ENCODE peak calls at places on chromosomes 6 and 20, in four cellular contexts. N is psoas muscle, X is left lung, E is AG04450. A is an unnamed sample.

GRCh38 chr6:151961809-151962208 is 154.3 kb downstream of the ESR1 start:
- DNase-seq in N (no peak), X (no peak), E (no peak), A (no peak)

GRCh38 chr20:47063808-47064207 is 169.2 kb downstream of the EYA2 start:
- DNase-seq in N (no peak), X (peak), E (no peak), A (no peak)

GRCh38 chr20:34543457-34544056 is 15.0 kb upstream of the MAP1LC3A start:
- DNase-seq in N (no peak), X (no peak), E (no peak), A (no peak)

GRCh38 chr20:6920991-6921613 is 153.6 kb downstream of the BMP2 start:
- DNase-seq in N (no peak), X (no peak), E (no peak), A (no peak)

GRCh38 chr20:3796477-3797225 is 541 bp downstream of the CDC25B start:
- DNase-seq in N (no peak), X (no peak), E (no peak), A (no peak)

GRCh38 chr20:62922451-62922921 is 3.8 kb downstream of the DIDO1 start:
- DNase-seq in N (no peak), X (no peak), E (no peak), A (no peak)

GRCh38 chr20:49976542-49976941 is 6.2 kb upstream of the SNAI1 start:
- DNase-seq in N (no peak), X (no peak), E (no peak), A (no peak)

GRCh38 chr6:2126351-2126750 is 119.1 kb downstream of the GMDS start:
- DNase-seq in N (no peak), X (no peak), E (no peak), A (no peak)

GRCh38 chr6:73076211-73076610 is 149.1 kb downstream of the KHDC1L start:
- DNase-seq in N (no peak), X (no peak), E (no peak), A (no peak)

GRCh38 chr6:136719280-136720044 is 72.8 kb downstream of the MAP3K5 start:
- DNase-seq in N (no peak), X (no peak), E (no peak), A (no peak)

GRCh38 chr6:156809034-156809433 is 31.9 kb downstream of the ARID1B start:
- DNase-seq in N (no peak), X (no peak), E (no peak), A (peak)

GRCh38 chr6:72446427-72446826 is 175.4 kb upstream of the KCNQ5 start:
- DNase-seq in N (no peak), X (no peak), E (no peak), A (no peak)

GRCh38 chr6:150687508-150687907 is 87.8 kb downstream of the PLEKHG1 start:
- DNase-seq in N (peak), X (no peak), E (no peak), A (no peak)

GRCh38 chr6:150866147-150867073 is 908 bp downstream of the MTHFD1L start:
- DNase-seq in N (peak), X (peak), E (peak), A (no peak)

GRCh38 chr6:88223298-88223697 is 57.2 kb upstream of the CNR1 start:
- DNase-seq in N (no peak), X (no peak), E (no peak), A (no peak)

GRCh38 chr20:16528078-16528477 is 45.2 kb downstream of the KIF16B start:
- DNase-seq in N (peak), X (no peak), E (peak), A (peak)

GRCh38 chr6:15462717-15463525 is 199.9 kb downstream of the DTNBP1 start:
- DNase-seq in N (no peak), X (no peak), E (no peak), A (peak)

GRCh38 chr6:40986364-40986763 is 52.7 kb downstream of the UNC5CL start:
- DNase-seq in N (no peak), X (no peak), E (no peak), A (no peak)

GRCh38 chr6:75205776-75206334 is at the start of gene COL12A1:
- DNase-seq in N (peak), X (peak), E (peak), A (peak)

GRCh38 chr6:35895560-35895959 is 25.3 kb downstream of the SRPK1 start:
- DNase-seq in N (no peak), X (no peak), E (no peak), A (no peak)

GRCh38 chr20:44597930-44598329 is 15.6 kb downstream of the PKIG start:
- DNase-seq in N (no peak), X (no peak), E (no peak), A (no peak)

GRCh38 chr20:14477125-14477524 is 139.7 kb upstream of the FLRT3 start:
- DNase-seq in N (no peak), X (no peak), E (peak), A (no peak)

GRCh38 chr6:84065718-84066290 is 32.2 kb downstream of the MRAP2 start:
- DNase-seq in N (no peak), X (no peak), E (no peak), A (no peak)

GRCh38 chr6:455006-455585 is 63.5 kb downstream of the IRF4 start:
- DNase-seq in N (no peak), X (no peak), E (no peak), A (no peak)

GRCh38 chr6:147970970-147971369 is 371.7 kb upstream of the SASH1 start:
- DNase-seq in N (no peak), X (no peak), E (no peak), A (no peak)
- TF ChIP-seq CTCF in N (no peak), X (no peak), E (peak), A (peak)

DNA sequence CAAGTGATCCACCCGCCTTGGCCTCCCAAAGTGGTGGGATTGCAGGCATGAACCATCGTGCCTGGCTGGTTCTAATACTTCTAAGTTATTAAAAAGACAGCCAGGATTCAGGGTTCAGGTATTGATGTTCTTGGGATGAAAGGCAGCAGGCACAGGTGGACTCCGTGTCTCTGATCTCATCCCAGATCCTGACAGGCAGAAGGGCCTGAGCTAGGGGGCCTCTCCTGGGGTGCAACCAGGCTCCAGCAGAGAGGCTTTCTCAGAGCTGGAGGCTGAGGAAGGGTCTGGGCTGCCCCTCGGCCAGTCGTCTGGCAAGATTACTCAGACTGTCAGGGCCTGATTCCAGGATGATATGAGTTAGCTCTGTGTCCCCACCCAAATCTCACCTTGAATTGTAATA is 106.3 kb downstream of the SCML4 start:
- DNase-seq in N (no peak), X (no peak), E (no peak), A (no peak)
- H3K4me3 ChIP-seq in N (no peak), X (no peak), E (no peak), A (no peak)

GRCh38 chr6:27608916-27609883 is 136.3 kb upstream of the ZNF184 start:
- DNase-seq in N (no peak), X (no peak), E (no peak), A (no peak)
- TF ChIP-seq CTCF in N (peak), X (no peak), E (peak), A (peak)

GRCh38 chr6:111551521-111552231 is 54.0 kb downstream of the TRAF3IP2 start:
- DNase-seq in N (no peak), X (no peak), E (no peak), A (no peak)
- H3K4me3 ChIP-seq in N (peak), X (no peak), E (no peak), A (no peak)

DNA sequence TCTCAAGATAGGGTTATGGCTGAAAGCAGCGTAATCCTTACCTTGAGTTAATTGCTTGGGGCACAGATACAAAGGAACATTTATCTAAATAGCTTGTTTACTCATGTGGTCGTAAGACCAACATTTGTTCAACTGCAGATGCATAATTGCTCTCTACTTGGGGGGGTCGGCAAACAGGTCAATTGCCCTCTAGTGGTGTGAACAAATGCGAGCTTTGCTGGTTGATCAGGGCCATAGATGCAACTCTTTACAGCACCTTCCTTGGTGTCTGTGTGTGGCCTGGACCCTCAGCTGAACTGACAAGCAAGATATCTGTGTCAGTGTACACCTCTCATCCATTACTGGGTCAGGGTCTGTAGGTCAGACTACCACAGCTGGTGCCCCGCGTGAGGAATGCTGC is 24.1 kb downstream of the HLA-DPA1 start:
- DNase-seq in N (no peak), X (no peak), E (no peak), A (no peak)
- TF ChIP-seq CTCF in N (no peak), X (no peak), E (peak), A (peak)

GRCh38 chr20:5146302-5146653 is 19.5 kb downstream of the CDS2 start:
- DNase-seq in N (no peak), X (no peak), E (no peak), A (no peak)

GRCh38 chr20:5145365-5146301 is 18.8 kb downstream of the CDS2 start:
- DNase-seq in N (no peak), X (no peak), E (no peak), A (no peak)

GRCh38 chr20:5149892-5150225 is 23.1 kb downstream of the CDS2 start:
- DNase-seq in N (no peak), X (no peak), E (no peak), A (no peak)

GRCh38 chr20:5148581-5148980 is 21.8 kb downstream of the CDS2 start:
- DNase-seq in N (no peak), X (no peak), E (no peak), A (no peak)

DNA sequence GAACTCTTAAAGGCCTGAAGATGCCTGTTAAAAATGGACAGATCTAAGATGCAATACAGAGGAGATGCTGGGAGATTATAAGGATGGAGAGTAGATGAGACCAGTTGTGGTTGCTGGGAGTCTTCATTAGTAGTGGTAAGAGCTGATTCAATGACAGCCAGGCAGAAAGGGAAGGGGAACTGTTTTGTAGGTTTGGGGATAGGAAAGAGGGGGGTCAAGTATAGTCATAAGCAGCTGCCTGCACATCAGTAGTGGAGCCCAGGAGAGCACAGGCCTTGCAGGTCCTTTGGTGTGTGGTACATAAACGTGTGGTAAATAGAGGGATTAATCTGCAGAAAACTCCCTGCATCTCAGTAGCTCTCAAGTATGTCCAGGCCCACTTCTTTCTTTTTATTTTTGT is 20.4 kb downstream of the CDS2 start:
- DNase-seq in N (no peak), X (no peak), E (no peak), A (no peak)
- H3K4me3 ChIP-seq in N (no peak), X (no peak), E (no peak), A (no peak)

DNA sequence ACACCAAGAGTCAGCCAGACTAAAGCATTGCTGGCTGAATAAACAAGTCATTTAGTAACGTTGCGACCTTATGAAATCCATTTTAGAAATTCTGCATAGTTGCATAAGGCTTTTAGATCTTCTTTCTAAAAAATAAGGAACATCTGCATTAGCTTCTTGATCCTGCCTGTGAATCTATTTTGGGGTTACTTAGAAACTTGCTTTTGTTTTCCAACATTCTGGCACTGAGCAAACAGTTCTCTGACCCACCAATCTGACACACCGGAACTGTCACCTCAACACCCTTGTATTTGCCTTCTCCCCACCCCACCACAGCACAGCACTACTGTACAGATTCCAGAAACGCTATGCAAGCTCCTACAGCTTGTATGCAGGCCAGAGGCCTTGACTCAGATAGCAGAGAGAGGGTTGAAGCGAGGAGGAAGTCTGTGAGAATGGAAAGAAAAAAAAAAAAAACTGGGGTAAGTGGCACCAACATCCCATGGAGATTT is 55.0 kb downstream of the KIF13A start:
- DNase-seq in N (no peak), X (no peak), E (peak), A (peak)
- TF ChIP-seq CTCF in N (no peak), X (no peak), E (no peak), A (no peak)

A was measured in HFF-Myc.